ENCODE peak calls at places on chromosomes 1 and 21, in ten cellular contexts. One of them, this sample, is unnamed.

GRCh38 chr1:205950826-205951549 is 7.7 kb upstream of the SLC26A9 start:
- DNase-seq in CD4-positive, alpha-beta memory T cell: no peak
- DNase-seq in ELR: peak
- DNase-seq in MM.1S: no peak
- DNase-seq in substantia nigra: no peak
- DNase-seq in fibroblast of gingiva: peak
- DNase-seq in AG08396: peak
- DNase-seq in activated CD4-positive, alpha-beta T cell treated with anti-CD3 and anti-CD28 coated beads, Interleukin-2, amount 50 U/mL, for 1 hour: no peak
- DNase-seq in Calu3: no peak
- DNase-seq in erythroblast: peak
- DNase-seq in this sample: peak

GRCh38 chr1:223707270-223708000 is 4.9 kb upstream of the CAPN2 start:
- DNase-seq in fibroblast of gingiva: peak
- DNase-seq in erythroblast: peak
- DNase-seq in Calu3: peak
- DNase-seq in MM.1S: no peak
- DNase-seq in AG08396: peak
- DNase-seq in CD4-positive, alpha-beta memory T cell: no peak
- DNase-seq in activated CD4-positive, alpha-beta T cell treated with anti-CD3 and anti-CD28 coated beads, Interleukin-2, amount 50 U/mL, for 1 hour: no peak
- DNase-seq in substantia nigra: no peak
- DNase-seq in ELR: peak
- DNase-seq in this sample: peak

GRCh38 chr1:243917863-243918565 is 68.0 kb upstream of the AKT3 start:
- DNase-seq in AG08396: peak
- DNase-seq in activated CD4-positive, alpha-beta T cell treated with anti-CD3 and anti-CD28 coated beads, Interleukin-2, amount 50 U/mL, for 1 hour: no peak
- DNase-seq in ELR: peak
- DNase-seq in MM.1S: peak
- DNase-seq in CD4-positive, alpha-beta memory T cell: no peak
- DNase-seq in erythroblast: no peak
- DNase-seq in fibroblast of gingiva: no peak
- DNase-seq in substantia nigra: no peak
- DNase-seq in Calu3: no peak
- DNase-seq in this sample: peak

GRCh38 chr1:24149854-24150227 is 6.9 kb upstream of the IL22RA1 start:
- DNase-seq in substantia nigra: no peak
- DNase-seq in MM.1S: no peak
- DNase-seq in AG08396: peak
- DNase-seq in erythroblast: peak
- DNase-seq in fibroblast of gingiva: no peak
- DNase-seq in ELR: peak
- DNase-seq in CD4-positive, alpha-beta memory T cell: no peak
- DNase-seq in activated CD4-positive, alpha-beta T cell treated with anti-CD3 and anti-CD28 coated beads, Interleukin-2, amount 50 U/mL, for 1 hour: no peak
- DNase-seq in Calu3: peak
- DNase-seq in this sample: peak

GRCh38 chr1:225461533-225462428 is 33.9 kb upstream of the LBR start:
- DNase-seq in Calu3: no peak
- DNase-seq in erythroblast: no peak
- DNase-seq in ELR: no peak
- DNase-seq in MM.1S: no peak
- DNase-seq in CD4-positive, alpha-beta memory T cell: no peak
- DNase-seq in fibroblast of gingiva: peak
- DNase-seq in substantia nigra: no peak
- DNase-seq in AG08396: no peak
- DNase-seq in activated CD4-positive, alpha-beta T cell treated with anti-CD3 and anti-CD28 coated beads, Interleukin-2, amount 50 U/mL, for 1 hour: no peak
- DNase-seq in this sample: peak

GRCh38 chr1:30444850-30445249 is 278.5 kb downstream of the MATN1 start:
- DNase-seq in MM.1S: no peak
- DNase-seq in substantia nigra: no peak
- DNase-seq in AG08396: no peak
- DNase-seq in erythroblast: no peak
- DNase-seq in activated CD4-positive, alpha-beta T cell treated with anti-CD3 and anti-CD28 coated beads, Interleukin-2, amount 50 U/mL, for 1 hour: no peak
- DNase-seq in CD4-positive, alpha-beta memory T cell: no peak
- DNase-seq in ELR: no peak
- DNase-seq in fibroblast of gingiva: no peak
- DNase-seq in Calu3: no peak
- DNase-seq in this sample: no peak

GRCh38 chr1:94325379-94326302 is 88.3 kb upstream of the ARHGAP29 start:
- DNase-seq in fibroblast of gingiva: peak
- DNase-seq in erythroblast: no peak
- DNase-seq in MM.1S: no peak
- DNase-seq in ELR: peak
- DNase-seq in CD4-positive, alpha-beta memory T cell: no peak
- DNase-seq in AG08396: peak
- DNase-seq in activated CD4-positive, alpha-beta T cell treated with anti-CD3 and anti-CD28 coated beads, Interleukin-2, amount 50 U/mL, for 1 hour: no peak
- DNase-seq in substantia nigra: no peak
- DNase-seq in Calu3: peak
- DNase-seq in this sample: peak

GRCh38 chr1:6392880-6393399 is 627 bp downstream of the ACOT7 start:
- DNase-seq in CD4-positive, alpha-beta memory T cell: no peak
- DNase-seq in AG08396: peak
- DNase-seq in Calu3: no peak
- DNase-seq in substantia nigra: no peak
- DNase-seq in erythroblast: no peak
- DNase-seq in MM.1S: no peak
- DNase-seq in ELR: no peak
- DNase-seq in activated CD4-positive, alpha-beta T cell treated with anti-CD3 and anti-CD28 coated beads, Interleukin-2, amount 50 U/mL, for 1 hour: no peak
- DNase-seq in fibroblast of gingiva: no peak
- DNase-seq in this sample: no peak

GRCh38 chr1:12275370-12275769 is 45.5 kb downstream of the VPS13D start:
- DNase-seq in MM.1S: no peak
- DNase-seq in activated CD4-positive, alpha-beta T cell treated with anti-CD3 and anti-CD28 coated beads, Interleukin-2, amount 50 U/mL, for 1 hour: peak
- DNase-seq in AG08396: peak
- DNase-seq in ELR: peak
- DNase-seq in fibroblast of gingiva: no peak
- DNase-seq in erythroblast: peak
- DNase-seq in CD4-positive, alpha-beta memory T cell: peak
- DNase-seq in Calu3: peak
- DNase-seq in substantia nigra: no peak
- DNase-seq in this sample: peak

GRCh38 chr1:203590559-203590958 is 36.1 kb upstream of the ATP2B4 start:
- DNase-seq in CD4-positive, alpha-beta memory T cell: no peak
- DNase-seq in fibroblast of gingiva: no peak
- DNase-seq in Calu3: no peak
- DNase-seq in substantia nigra: no peak
- DNase-seq in ELR: peak
- DNase-seq in activated CD4-positive, alpha-beta T cell treated with anti-CD3 and anti-CD28 coated beads, Interleukin-2, amount 50 U/mL, for 1 hour: no peak
- DNase-seq in erythroblast: peak
- DNase-seq in MM.1S: no peak
- DNase-seq in AG08396: no peak
- DNase-seq in this sample: peak

GRCh38 chr21:22993144-22993543 is 1994.9 kb downstream of the NCAM2 start:
- DNase-seq in ELR: no peak
- DNase-seq in AG08396: no peak
- DNase-seq in Calu3: no peak
- DNase-seq in substantia nigra: no peak
- DNase-seq in erythroblast: no peak
- DNase-seq in fibroblast of gingiva: no peak
- DNase-seq in CD4-positive, alpha-beta memory T cell: no peak
- DNase-seq in MM.1S: no peak
- DNase-seq in activated CD4-positive, alpha-beta T cell treated with anti-CD3 and anti-CD28 coated beads, Interleukin-2, amount 50 U/mL, for 1 hour: no peak
- DNase-seq in this sample: no peak